ENCODE peak calls at places on chromosome 17, in four cellular contexts. Q is NCI-H748 treated with DMSO at 0.1 percent for 48 hours; A is activated T-helper 1 cell treated with anti-CD3 and anti-CD28 coated beads, Interleukin-12 subunit alpha, Interleukin-12 subunit beta, Interleukin-2, Interleukin-4 antibody, amounts not matched to agents 30 ng/mL and 10 ng/mL and 1 ng/mL, durations not matched to agents 14 hours and 24 hours and 36 hours; B is SW480. P is an unnamed sample.

GRCh38 chr17:42781639-42782401 is 1.4 kb downstream of the WNK4 start:
- DNase-seq in Q (no peak), A (no peak), B (no peak), P (no peak)

GRCh38 chr17:65931246-65932149 is 260.4 kb downstream of the CEP112 start:
- DNase-seq in Q (no peak), A (no peak), B (no peak), P (no peak)

GRCh38 chr17:9928601-9929341 is 23.7 kb upstream of the RCVRN start:
- DNase-seq in Q (no peak), A (no peak), B (peak), P (peak)

GRCh38 chr17:57603978-57604377 is 141.1 kb downstream of the CCDC182 start:
- DNase-seq in Q (no peak), A (peak), B (no peak), P (no peak)

GRCh38 chr17:82866521-82867214 is 26.8 kb upstream of the ZNF750 start:
- DNase-seq in Q (no peak), A (no peak), B (no peak), P (no peak)

GRCh38 chr17:7846765-7847661 is 7.9 kb upstream of the TMEM88 start:
- DNase-seq in Q (no peak), A (no peak), B (no peak), P (no peak)

GRCh38 chr17:45248132-45248936 is 13.6 kb downstream of the SPATA32 start:
- DNase-seq in Q (peak), A (peak), B (peak), P (peak)

GRCh38 chr17:30947796-30948195 is 23.0 kb upstream of the RNF135 start:
- DNase-seq in Q (no peak), A (no peak), B (no peak), P (no peak)

GRCh38 chr17:83005639-83006038 is 73.8 kb upstream of the METRNL start:
- DNase-seq in Q (no peak), A (no peak), B (no peak), P (no peak)

GRCh38 chr17:46063239-46063638 is 64.2 kb downstream of the STH start:
- DNase-seq in Q (no peak), A (no peak), B (peak), P (peak)

GRCh38 chr17:45425125-45425983 is 7.3 kb downstream of the ARHGAP27 start:
- DNase-seq in Q (peak), A (no peak), B (peak), P (peak)

GRCh38 chr17:66423436-66423922 is 121.1 kb downstream of the PRKCA start:
- DNase-seq in Q (no peak), A (no peak), B (no peak), P (no peak)

GRCh38 chr17:50288306-50288705 is 14.0 kb downstream of the TMEM92 start:
- DNase-seq in Q (no peak), A (no peak), B (no peak), P (no peak)

GRCh38 chr17:19629449-19629848 is 19.1 kb upstream of the ALDH3A2 start:
- DNase-seq in Q (no peak), A (no peak), B (no peak), P (no peak)

GRCh38 chr17:79815836-79816371 is 19.0 kb upstream of the CBX8 start:
- DNase-seq in Q (no peak), A (no peak), B (no peak), P (no peak)

GRCh38 chr17:44758414-44759095 is at the start of gene ADAM11:
- DNase-seq in Q (no peak), A (no peak), B (no peak), P (no peak)

GRCh38 chr17:76082326-76083251 is 3.6 kb downstream of the ZACN start:
- DNase-seq in Q (no peak), A (no peak), B (no peak), P (no peak)

GRCh38 chr17:50213026-50214015 is 11.9 kb upstream of the COL1A1 start:
- DNase-seq in Q (no peak), A (peak), B (no peak), P (no peak)

GRCh38 chr17:15651001-15651582 is 31.6 kb upstream of the FBXW10B start:
- DNase-seq in Q (no peak), A (no peak), B (peak), P (no peak)

GRCh38 chr17:81456091-81456490 is 56.5 kb downstream of the ACTG1 start:
- DNase-seq in Q (no peak), A (no peak), B (no peak), P (no peak)

GRCh38 chr17:2695961-2696760 is 15.4 kb downstream of the CLUH start:
- DNase-seq in Q (no peak), A (no peak), B (no peak), P (no peak)

GRCh38 chr17:41329279-41329925 is 13.9 kb upstream of the KRTAP17-1 start:
- DNase-seq in Q (peak), A (no peak), B (peak), P (peak)

GRCh38 chr17:20997711-20998570 is 44.9 kb downstream of the USP22 start:
- DNase-seq in Q (no peak), A (no peak), B (no peak), P (no peak)

GRCh38 chr17:43701318-43701743 is 39.6 kb upstream of the MEOX1 start:
- DNase-seq in Q (no peak), A (no peak), B (peak), P (no peak)

GRCh38 chr17:31469959-31470358 is 78.5 kb downstream of the RAB11FIP4 start:
- DNase-seq in Q (no peak), A (no peak), B (no peak), P (no peak)

GRCh38 chr17:17792551-17793377 is 44.0 kb downstream of the SREBF1 start:
- DNase-seq in Q (no peak), A (peak), B (no peak), P (no peak)

GRCh38 chr17:79083191-79083971 is 8.8 kb downstream of the ENGASE start:
- DNase-seq in Q (no peak), A (no peak), B (no peak), P (no peak)

GRCh38 chr17:79188048-79188447 is 113.4 kb downstream of the ENGASE start:
- DNase-seq in Q (no peak), A (no peak), B (no peak), P (no peak)

GRCh38 chr17:32927724-32928526 is at the start of gene TMEM98:
- DNase-seq in Q (no peak), A (no peak), B (peak), P (peak)

GRCh38 chr17:75270218-75270965 is 639 bp downstream of the MIF4GD start:
- DNase-seq in Q (no peak), A (peak), B (peak), P (peak)

GRCh38 chr17:538096-538973 is 176.3 kb downstream of the VPS53 start:
- DNase-seq in Q (no peak), A (no peak), B (no peak), P (no peak)

GRCh38 chr17:65537343-65537844 is 24.1 kb downstream of the AXIN2 start:
- DNase-seq in Q (no peak), A (no peak), B (no peak), P (no peak)

GRCh38 chr17:22304667-22305303 is 612.5 kb downstream of the KCNJ18 start:
- DNase-seq in Q (no peak), A (no peak), B (no peak), P (no peak)

GRCh38 chr17:986322-986929 is 6.8 kb upstream of the NXN start:
- DNase-seq in Q (no peak), A (no peak), B (no peak), P (no peak)

GRCh38 chr17:72038427-72038826 is 82.4 kb upstream of the SOX9 start:
- DNase-seq in Q (no peak), A (no peak), B (no peak), P (no peak)